ENCODE peak calls at places on chromosomes 1 and 21, in six cellular contexts. One of them, this sample, is unnamed.

GRCh38 chr21:42010507-42011493 is 640 bp upstream of the ZBTB21 start:
- DNase-seq in IMR-90: no peak
- DNase-seq in H9: peak
- DNase-seq in mesenchymal stem cell: peak
- DNase-seq in mesendoderm: peak
- DNase-seq in H1: no peak
- DNase-seq in this sample: peak

GRCh38 chr1:55696181-55696580 is 481.0 kb upstream of the USP24 start:
- DNase-seq in IMR-90: peak
- DNase-seq in H9: no peak
- DNase-seq in mesenchymal stem cell: peak
- DNase-seq in mesendoderm: no peak
- DNase-seq in H1: no peak
- DNase-seq in this sample: no peak

GRCh38 chr1:19682257-19682656 is 17.6 kb downstream of the HTR6 start:
- DNase-seq in IMR-90: peak
- DNase-seq in H9: no peak
- DNase-seq in mesenchymal stem cell: peak
- DNase-seq in mesendoderm: no peak
- DNase-seq in H1: no peak
- DNase-seq in this sample: no peak

GRCh38 chr1:1781526-1781903 is 3.2 kb upstream of the NADK start:
- DNase-seq in IMR-90: no peak
- DNase-seq in H9: peak
- DNase-seq in mesenchymal stem cell: no peak
- DNase-seq in mesendoderm: peak
- DNase-seq in H1: no peak
- DNase-seq in this sample: no peak

GRCh38 chr1:51189421-51190073 is 46.5 kb upstream of the RNF11 start:
- DNase-seq in IMR-90: peak
- DNase-seq in H9: no peak
- DNase-seq in mesenchymal stem cell: peak
- DNase-seq in mesendoderm: peak
- DNase-seq in H1: no peak
- DNase-seq in this sample: peak

GRCh38 chr1:18312961-18313360 is 167.8 kb upstream of the KLHDC7A start:
- DNase-seq in IMR-90: no peak
- DNase-seq in H9: no peak
- DNase-seq in mesenchymal stem cell: no peak
- DNase-seq in mesendoderm: no peak
- DNase-seq in H1: no peak
- DNase-seq in this sample: no peak

GRCh38 chr1:21280011-21280471 is 10.2 kb downstream of the ECE1 start:
- DNase-seq in IMR-90: no peak
- DNase-seq in H9: no peak
- DNase-seq in mesenchymal stem cell: no peak
- DNase-seq in mesendoderm: peak
- DNase-seq in H1: no peak
- DNase-seq in this sample: no peak

GRCh38 chr1:216119600-216119999 is 303.6 kb downstream of the USH2A start:
- DNase-seq in IMR-90: peak
- DNase-seq in H9: no peak
- DNase-seq in mesenchymal stem cell: peak
- DNase-seq in mesendoderm: peak
- DNase-seq in H1: no peak
- DNase-seq in this sample: no peak

GRCh38 chr1:37020653-37021277 is 13.6 kb downstream of the GRIK3 start:
- DNase-seq in IMR-90: no peak
- DNase-seq in H9: peak
- DNase-seq in mesenchymal stem cell: no peak
- DNase-seq in mesendoderm: peak
- DNase-seq in H1: peak
- DNase-seq in this sample: peak

GRCh38 chr1:197743578-197743977 is 31.7 kb downstream of the DENND1B start:
- DNase-seq in IMR-90: no peak
- DNase-seq in H9: no peak
- DNase-seq in mesenchymal stem cell: no peak
- DNase-seq in mesendoderm: no peak
- DNase-seq in H1: no peak
- DNase-seq in this sample: no peak

GRCh38 chr1:36497207-36497606 is 14.5 kb upstream of the CSF3R start:
- DNase-seq in IMR-90: no peak
- DNase-seq in H9: no peak
- DNase-seq in mesenchymal stem cell: no peak
- DNase-seq in mesendoderm: no peak
- DNase-seq in H1: no peak
- DNase-seq in this sample: no peak

GRCh38 chr1:177983824-177984528 is 14.1 kb upstream of the SEC16B start:
- DNase-seq in IMR-90: peak
- DNase-seq in H9: peak
- DNase-seq in mesenchymal stem cell: peak
- DNase-seq in mesendoderm: peak
- DNase-seq in H1: peak
- DNase-seq in this sample: peak

GRCh38 chr1:3078941-3079340 is 9.9 kb downstream of the PRDM16 start:
- DNase-seq in IMR-90: no peak
- DNase-seq in H9: no peak
- DNase-seq in mesenchymal stem cell: no peak
- DNase-seq in mesendoderm: no peak
- DNase-seq in H1: no peak
- DNase-seq in this sample: no peak

GRCh38 chr1:234608720-234609527 is 1.1 kb downstream of the IRF2BP2 start:
- DNase-seq in IMR-90: no peak
- DNase-seq in H9: no peak
- DNase-seq in mesenchymal stem cell: peak
- DNase-seq in mesendoderm: peak
- DNase-seq in H1: peak
- DNase-seq in this sample: peak

GRCh38 chr1:70146488-70146887 is 58.9 kb downstream of the LRRC40 start:
- DNase-seq in IMR-90: peak
- DNase-seq in H9: no peak
- DNase-seq in mesenchymal stem cell: peak
- DNase-seq in mesendoderm: no peak
- DNase-seq in H1: no peak
- DNase-seq in this sample: no peak

GRCh38 chr1:65027699-65028358 is 61.5 kb upstream of the JAK1 start:
- DNase-seq in IMR-90: no peak
- DNase-seq in H9: no peak
- DNase-seq in mesenchymal stem cell: no peak
- DNase-seq in mesendoderm: no peak
- DNase-seq in H1: no peak
- DNase-seq in this sample: no peak

GRCh38 chr1:97350662-97351061 is 570.2 kb downstream of the DPYD start:
- DNase-seq in IMR-90: peak
- DNase-seq in H9: no peak
- DNase-seq in mesenchymal stem cell: peak
- DNase-seq in mesendoderm: no peak
- DNase-seq in H1: no peak
- DNase-seq in this sample: no peak

GRCh38 chr1:156659672-156659993 is 17.6 kb downstream of the NES start:
- DNase-seq in IMR-90: no peak
- DNase-seq in H9: no peak
- DNase-seq in mesenchymal stem cell: no peak
- DNase-seq in mesendoderm: no peak
- DNase-seq in H1: no peak
- DNase-seq in this sample: no peak

GRCh38 chr1:4422496-4423289 is 231.7 kb upstream of the AJAP1 start:
- DNase-seq in IMR-90: no peak
- DNase-seq in H9: peak
- DNase-seq in mesenchymal stem cell: no peak
- DNase-seq in mesendoderm: peak
- DNase-seq in H1: peak
- DNase-seq in this sample: no peak

GRCh38 chr1:111481387-111482221 is 7.8 kb downstream of the C1orf162 start:
- DNase-seq in IMR-90: peak
- DNase-seq in H9: peak
- DNase-seq in mesenchymal stem cell: peak
- DNase-seq in mesendoderm: peak
- DNase-seq in H1: peak
- DNase-seq in this sample: peak

DNA sequence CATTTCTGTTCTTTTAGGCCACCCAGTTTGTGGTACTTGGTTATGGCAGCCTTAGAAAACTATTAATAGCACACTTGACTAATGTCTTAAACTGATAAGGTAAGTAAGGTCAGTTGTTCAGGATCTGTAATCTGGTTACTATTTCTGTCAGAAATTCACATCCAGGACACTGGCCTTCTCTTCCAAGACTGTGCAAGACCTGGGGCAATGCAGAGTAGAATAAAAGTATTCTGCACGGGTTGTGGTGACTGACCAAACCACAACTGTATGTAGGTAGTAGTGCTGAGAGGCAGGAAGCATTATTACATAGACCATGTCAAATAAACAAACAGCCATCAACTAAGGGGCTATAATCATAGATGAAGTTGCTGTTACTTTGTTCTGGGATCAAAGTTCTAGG is 46.7 kb downstream of the WARS2 start:
- DNase-seq in IMR-90: peak
- DNase-seq in H9: no peak
- DNase-seq in mesenchymal stem cell: peak
- DNase-seq in mesendoderm: no peak
- DNase-seq in H1: no peak
- DNase-seq in this sample: no peak
- H2BK15ac ChIP-seq in IMR-90: no peak
- H2BK15ac ChIP-seq in H9: no peak
- H2BK15ac ChIP-seq in mesenchymal stem cell: no peak
- H2BK15ac ChIP-seq in mesendoderm: no peak
- H2BK15ac ChIP-seq in H1: no peak
- H2BK15ac ChIP-seq in this sample: no peak

GRCh38 chr1:183273300-183273699 is 87.2 kb downstream of the LAMC2 start:
- DNase-seq in IMR-90: no peak
- DNase-seq in H9: no peak
- DNase-seq in mesenchymal stem cell: peak
- DNase-seq in mesendoderm: no peak
- DNase-seq in H1: no peak
- DNase-seq in this sample: no peak

GRCh38 chr1:183272390-183272801 is 86.3 kb downstream of the LAMC2 start:
- DNase-seq in IMR-90: peak
- DNase-seq in H9: no peak
- DNase-seq in mesenchymal stem cell: peak
- DNase-seq in mesendoderm: no peak
- DNase-seq in H1: no peak
- DNase-seq in this sample: no peak

GRCh38 chr1:183276386-183276785 is 90.3 kb downstream of the LAMC2 start:
- DNase-seq in IMR-90: no peak
- DNase-seq in H9: peak
- DNase-seq in mesenchymal stem cell: peak
- DNase-seq in mesendoderm: peak
- DNase-seq in H1: no peak
- DNase-seq in this sample: no peak

GRCh38 chr1:183275322-183275721 is 89.3 kb downstream of the LAMC2 start:
- DNase-seq in IMR-90: no peak
- DNase-seq in H9: peak
- DNase-seq in mesenchymal stem cell: no peak
- DNase-seq in mesendoderm: no peak
- DNase-seq in H1: no peak
- DNase-seq in this sample: no peak

DNA sequence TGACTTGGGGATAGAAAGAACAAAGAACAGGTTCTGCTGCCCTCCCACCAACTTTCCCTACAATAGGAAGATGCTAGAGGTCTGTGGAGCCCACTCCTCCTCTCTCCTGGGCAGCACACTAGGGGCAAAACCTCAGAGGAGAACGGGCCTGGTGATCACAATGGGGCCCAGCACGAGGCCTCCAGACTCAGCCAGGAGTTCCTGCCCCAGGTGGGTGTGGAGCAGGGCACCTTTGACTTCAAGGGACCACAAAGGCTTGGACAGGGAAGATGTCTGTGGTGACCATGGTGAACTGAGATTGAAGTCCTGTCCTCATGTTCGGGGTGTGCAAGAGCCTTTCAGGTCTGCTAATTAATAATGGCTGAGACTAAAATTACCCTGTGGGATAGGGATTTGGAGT is 88.8 kb downstream of the LAMC2 start:
- DNase-seq in IMR-90: no peak
- DNase-seq in H9: peak
- DNase-seq in mesenchymal stem cell: no peak
- DNase-seq in mesendoderm: no peak
- DNase-seq in H1: no peak
- DNase-seq in this sample: no peak
- H2BK5ac ChIP-seq in IMR-90: peak
- H2BK5ac ChIP-seq in H9: no peak
- H2BK5ac ChIP-seq in mesenchymal stem cell: no peak
- H2BK5ac ChIP-seq in mesendoderm: no peak
- H2BK5ac ChIP-seq in H1: no peak
- H2BK5ac ChIP-seq in this sample: no peak

GRCh38 chr1:32765561-32766327 is 51.4 kb downstream of the YARS1 start:
- DNase-seq in IMR-90: no peak
- DNase-seq in H9: peak
- DNase-seq in mesenchymal stem cell: no peak
- DNase-seq in mesendoderm: peak
- DNase-seq in H1: peak
- DNase-seq in this sample: no peak

GRCh38 chr1:32767156-32767555 is 50.0 kb downstream of the YARS1 start:
- DNase-seq in IMR-90: no peak
- DNase-seq in H9: no peak
- DNase-seq in mesenchymal stem cell: peak
- DNase-seq in mesendoderm: no peak
- DNase-seq in H1: no peak
- DNase-seq in this sample: no peak

GRCh38 chr1:32767641-32768040 is 49.5 kb downstream of the YARS1 start:
- DNase-seq in IMR-90: peak
- DNase-seq in H9: no peak
- DNase-seq in mesenchymal stem cell: no peak
- DNase-seq in mesendoderm: no peak
- DNase-seq in H1: no peak
- DNase-seq in this sample: no peak

GRCh38 chr1:32764826-32765545 is 52.2 kb downstream of the YARS1 start:
- DNase-seq in IMR-90: no peak
- DNase-seq in H9: no peak
- DNase-seq in mesenchymal stem cell: no peak
- DNase-seq in mesendoderm: peak
- DNase-seq in H1: no peak
- DNase-seq in this sample: no peak

GRCh38 chr1:32766328-32766972 is 50.7 kb downstream of the YARS1 start:
- DNase-seq in IMR-90: no peak
- DNase-seq in H9: peak
- DNase-seq in mesenchymal stem cell: no peak
- DNase-seq in mesendoderm: no peak
- DNase-seq in H1: peak
- DNase-seq in this sample: no peak
- H3K4me2 ChIP-seq in IMR-90: no peak
- H3K4me2 ChIP-seq in H9: peak
- H3K4me2 ChIP-seq in mesenchymal stem cell: no peak
- H3K4me2 ChIP-seq in mesendoderm: peak
- H3K4me2 ChIP-seq in H1: peak
- H3K4me2 ChIP-seq in this sample: peak

GRCh38 chr1:75482951-75483350 is 128.0 kb downstream of the SLC44A5 start:
- DNase-seq in IMR-90: no peak
- DNase-seq in H9: no peak
- DNase-seq in mesenchymal stem cell: no peak
- DNase-seq in mesendoderm: no peak
- DNase-seq in H1: no peak
- DNase-seq in this sample: no peak

GRCh38 chr1:75492011-75492410 is 118.9 kb downstream of the SLC44A5 start:
- DNase-seq in IMR-90: no peak
- DNase-seq in H9: no peak
- DNase-seq in mesenchymal stem cell: no peak
- DNase-seq in mesendoderm: no peak
- DNase-seq in H1: no peak
- DNase-seq in this sample: no peak

GRCh38 chr1:75484789-75485188 is 126.1 kb downstream of the SLC44A5 start:
- DNase-seq in IMR-90: no peak
- DNase-seq in H9: no peak
- DNase-seq in mesenchymal stem cell: no peak
- DNase-seq in mesendoderm: no peak
- DNase-seq in H1: no peak
- DNase-seq in this sample: no peak

GRCh38 chr1:75487399-75487798 is 123.5 kb downstream of the SLC44A5 start:
- DNase-seq in IMR-90: no peak
- DNase-seq in H9: no peak
- DNase-seq in mesenchymal stem cell: no peak
- DNase-seq in mesendoderm: no peak
- DNase-seq in H1: no peak
- DNase-seq in this sample: no peak
- H2BK15ac ChIP-seq in IMR-90: no peak
- H2BK15ac ChIP-seq in H9: no peak
- H2BK15ac ChIP-seq in mesenchymal stem cell: no peak
- H2BK15ac ChIP-seq in mesendoderm: no peak
- H2BK15ac ChIP-seq in H1: no peak
- H2BK15ac ChIP-seq in this sample: no peak